ENCODE peak calls at places on chromosome 19, in five cellular contexts. One of them, this sample, is unnamed.

GRCh38 chr19:11137542-11138384 is 17.8 kb downstream of the SPC24 start:
- DNase-seq in tibial nerve: peak; percentile 75
- DNase-seq in upper lobe of left lung: peak; percentile 79
- DNase-seq in progenitor cell of endocrine pancreas: peak; percentile 42
- DNase-seq in AG04450: peak; percentile 69
- DNase-seq in this sample: peak; percentile 82

GRCh38 chr19:51365211-51366049 is 758 bp downstream of the ETFB start:
- DNase-seq in progenitor cell of endocrine pancreas: no peak
- DNase-seq in tibial nerve: no peak
- DNase-seq in AG04450: no peak
- DNase-seq in upper lobe of left lung: peak; percentile 49
- DNase-seq in this sample: no peak

GRCh38 chr19:38250821-38251563 is 5.2 kb downstream of the PPP1R14A start:
- DNase-seq in upper lobe of left lung: peak; percentile 45
- DNase-seq in progenitor cell of endocrine pancreas: peak; percentile 47
- DNase-seq in tibial nerve: peak; percentile 44
- DNase-seq in AG04450: no peak
- DNase-seq in this sample: peak; percentile 76

GRCh38 chr19:46241676-46242075 is 12.1 kb downstream of the IGFL1 start:
- DNase-seq in tibial nerve: no peak
- DNase-seq in upper lobe of left lung: no peak
- DNase-seq in progenitor cell of endocrine pancreas: no peak
- DNase-seq in AG04450: no peak
- DNase-seq in this sample: no peak

GRCh38 chr19:58538257-58539168 is 5.4 kb upstream of the TRIM28 start:
- DNase-seq in progenitor cell of endocrine pancreas: peak; percentile 73
- DNase-seq in upper lobe of left lung: no peak
- DNase-seq in AG04450: no peak
- DNase-seq in tibial nerve: no peak
- DNase-seq in this sample: peak; percentile 89

GRCh38 chr19:12985049-12985776 is 10.1 kb upstream of the NFIX start:
- DNase-seq in tibial nerve: peak; percentile 80
- DNase-seq in AG04450: no peak
- DNase-seq in progenitor cell of endocrine pancreas: no peak
- DNase-seq in upper lobe of left lung: peak; percentile 70
- DNase-seq in this sample: no peak

GRCh38 chr19:2636142-2636896 is 66.2 kb downstream of the GNG7 start:
- DNase-seq in tibial nerve: no peak
- DNase-seq in upper lobe of left lung: no peak
- DNase-seq in progenitor cell of endocrine pancreas: no peak
- DNase-seq in AG04450: no peak
- DNase-seq in this sample: no peak

GRCh38 chr19:47283405-47284059 is 8.8 kb downstream of the INAFM1 start:
- DNase-seq in progenitor cell of endocrine pancreas: no peak
- DNase-seq in upper lobe of left lung: no peak
- DNase-seq in tibial nerve: no peak
- DNase-seq in AG04450: no peak
- DNase-seq in this sample: no peak

GRCh38 chr19:39659791-39660190 is 4.1 kb downstream of the LGALS16 start:
- DNase-seq in progenitor cell of endocrine pancreas: no peak
- DNase-seq in AG04450: no peak
- DNase-seq in tibial nerve: no peak
- DNase-seq in upper lobe of left lung: no peak
- DNase-seq in this sample: no peak

GRCh38 chr19:18429717-18430416 is 8.1 kb downstream of the ISYNA1 start:
- DNase-seq in upper lobe of left lung: no peak
- DNase-seq in progenitor cell of endocrine pancreas: no peak
- DNase-seq in tibial nerve: no peak
- DNase-seq in AG04450: no peak
- DNase-seq in this sample: no peak

GRCh38 chr19:54311486-54311885 is 1.5 kb downstream of the LILRA5 start:
- DNase-seq in tibial nerve: no peak
- DNase-seq in AG04450: no peak
- DNase-seq in upper lobe of left lung: no peak
- DNase-seq in progenitor cell of endocrine pancreas: no peak
- DNase-seq in this sample: no peak

GRCh38 chr19:55384576-55385235 is 614 bp upstream of the TMEM238 start:
- DNase-seq in AG04450: no peak
- DNase-seq in progenitor cell of endocrine pancreas: no peak
- DNase-seq in tibial nerve: no peak
- DNase-seq in upper lobe of left lung: no peak
- DNase-seq in this sample: no peak

GRCh38 chr19:55382522-55383054 is 1.5 kb downstream of the TMEM238 start:
- DNase-seq in tibial nerve: no peak
- DNase-seq in progenitor cell of endocrine pancreas: no peak
- DNase-seq in upper lobe of left lung: no peak
- DNase-seq in AG04450: no peak
- DNase-seq in this sample: no peak

GRCh38 chr19:55385236-55385748 is 440 bp upstream of the RPL28 start:
- DNase-seq in upper lobe of left lung: peak; percentile 96
- DNase-seq in progenitor cell of endocrine pancreas: peak; percentile 90
- DNase-seq in AG04450: peak; percentile 87
- DNase-seq in tibial nerve: peak; percentile 98
- DNase-seq in this sample: peak; percentile 92

GRCh38 chr19:55383279-55383788 is 758 bp downstream of the TMEM238 start:
- DNase-seq in progenitor cell of endocrine pancreas: no peak
- DNase-seq in upper lobe of left lung: no peak
- DNase-seq in tibial nerve: no peak
- DNase-seq in AG04450: no peak
- DNase-seq in this sample: no peak

DNA sequence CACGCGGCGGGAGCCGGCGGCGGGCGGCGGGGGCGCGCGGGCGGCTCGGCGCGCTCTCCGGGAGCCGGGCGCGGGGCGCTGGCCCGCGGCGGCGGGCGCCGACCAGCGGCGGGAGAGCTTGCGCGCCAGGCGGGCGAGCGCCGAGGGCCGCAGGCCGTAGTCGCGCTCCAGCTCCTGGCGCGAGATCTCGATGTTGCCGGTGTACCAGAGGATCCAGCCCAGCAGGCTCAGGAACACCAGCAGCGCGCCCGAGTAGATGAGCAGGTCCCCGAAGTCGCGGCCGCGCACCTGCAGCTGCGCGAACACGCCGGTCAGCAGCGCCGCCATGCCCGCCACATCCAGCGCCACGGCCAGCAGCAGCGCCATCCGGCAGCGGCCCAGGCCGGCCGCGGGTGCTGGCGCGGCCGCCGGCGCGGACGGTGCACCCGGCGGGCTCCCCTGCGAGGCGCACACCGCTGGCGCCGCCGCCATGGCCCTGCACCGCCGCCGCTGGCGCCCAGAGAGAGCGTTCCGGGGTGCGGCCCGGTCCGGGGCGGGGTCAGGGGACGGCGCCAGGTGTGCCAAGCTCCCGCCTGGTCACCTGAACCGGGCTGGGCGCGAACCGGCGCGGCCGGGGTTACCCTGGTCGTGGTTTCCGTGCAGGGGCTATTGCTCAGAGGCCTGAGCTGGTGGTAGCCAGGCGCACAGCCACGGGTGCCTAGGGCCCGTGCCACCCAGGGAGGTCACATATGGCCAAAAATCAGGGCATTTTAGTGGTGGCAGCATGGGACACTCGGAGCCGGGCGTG is at the start of gene TMEM238:
- DNase-seq in AG04450: no peak
- DNase-seq in upper lobe of left lung: peak; percentile 68
- DNase-seq in tibial nerve: no peak
- DNase-seq in progenitor cell of endocrine pancreas: peak; percentile 62
- DNase-seq in this sample: no peak
- TF ChIP-seq CTCF in AG04450: no peak
- TF ChIP-seq CTCF in upper lobe of left lung: peak; percentile 56
- TF ChIP-seq CTCF in tibial nerve: no peak
- TF ChIP-seq CTCF in progenitor cell of endocrine pancreas: peak; percentile 18
- TF ChIP-seq CTCF in this sample: peak; percentile 25

GRCh38 chr19:5697890-5698634 is 8.0 kb downstream of the RPL36 start:
- DNase-seq in tibial nerve: no peak
- DNase-seq in AG04450: no peak
- DNase-seq in progenitor cell of endocrine pancreas: no peak
- DNase-seq in upper lobe of left lung: no peak
- DNase-seq in this sample: no peak

GRCh38 chr19:5703819-5704818 is 14.0 kb downstream of the RPL36 start:
- DNase-seq in tibial nerve: no peak
- DNase-seq in upper lobe of left lung: no peak
- DNase-seq in progenitor cell of endocrine pancreas: no peak
- DNase-seq in AG04450: no peak
- DNase-seq in this sample: no peak

GRCh38 chr19:5698635-5699422 is 8.7 kb downstream of the RPL36 start:
- DNase-seq in progenitor cell of endocrine pancreas: no peak
- DNase-seq in tibial nerve: no peak
- DNase-seq in upper lobe of left lung: no peak
- DNase-seq in AG04450: no peak
- DNase-seq in this sample: no peak

GRCh38 chr19:5697022-5697889 is 7.2 kb downstream of the RPL36 start:
- DNase-seq in progenitor cell of endocrine pancreas: no peak
- DNase-seq in tibial nerve: no peak
- DNase-seq in AG04450: no peak
- DNase-seq in upper lobe of left lung: no peak
- DNase-seq in this sample: no peak

DNA sequence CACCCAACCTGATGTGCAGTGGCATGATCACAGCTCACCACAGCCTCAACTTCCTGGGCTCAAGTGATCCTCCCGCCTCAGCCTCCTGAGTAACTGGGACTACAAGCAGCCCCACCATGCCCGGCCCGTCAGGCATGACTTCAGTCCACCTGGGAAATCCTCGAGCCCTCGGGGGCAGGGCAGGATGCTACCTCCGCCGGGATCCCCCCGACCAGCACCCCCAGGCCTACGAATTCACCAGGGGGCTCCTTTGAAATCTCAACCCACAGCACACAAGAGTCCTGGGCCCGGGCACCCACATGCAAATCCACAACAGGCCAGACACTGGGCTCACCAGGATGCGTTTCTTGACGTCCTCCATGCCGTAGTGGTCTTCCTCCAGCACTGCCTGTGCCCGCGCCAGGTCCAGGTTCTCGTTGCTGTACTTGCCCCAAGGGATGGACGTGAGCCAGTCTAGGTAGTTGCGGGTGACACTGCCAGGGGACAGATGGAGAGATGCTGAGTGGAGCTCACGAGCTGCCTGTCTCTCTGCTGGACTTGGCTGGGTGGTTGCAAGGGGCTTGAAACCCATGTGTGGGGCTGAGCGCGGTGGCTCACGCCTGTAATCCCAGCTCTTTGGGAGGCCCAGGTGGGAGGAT is 10.5 kb downstream of the RPL36 start:
- DNase-seq in AG04450: no peak
- DNase-seq in progenitor cell of endocrine pancreas: no peak
- DNase-seq in tibial nerve: no peak
- DNase-seq in upper lobe of left lung: no peak
- DNase-seq in this sample: no peak
- TF ChIP-seq CTCF in AG04450: no peak
- TF ChIP-seq CTCF in progenitor cell of endocrine pancreas: no peak
- TF ChIP-seq CTCF in tibial nerve: no peak
- TF ChIP-seq CTCF in upper lobe of left lung: no peak
- TF ChIP-seq CTCF in this sample: no peak

GRCh38 chr19:35502751-35503150 is 10.7 kb downstream of the DMKN start:
- DNase-seq in AG04450: no peak
- DNase-seq in progenitor cell of endocrine pancreas: no peak
- DNase-seq in upper lobe of left lung: no peak
- DNase-seq in tibial nerve: no peak
- DNase-seq in this sample: no peak

GRCh38 chr19:35498220-35498619 is 8.0 kb upstream of the KRTDAP start:
- DNase-seq in progenitor cell of endocrine pancreas: no peak
- DNase-seq in upper lobe of left lung: no peak
- DNase-seq in AG04450: no peak
- DNase-seq in tibial nerve: no peak
- DNase-seq in this sample: no peak

GRCh38 chr19:35501684-35502083 is 11.4 kb upstream of the KRTDAP start:
- DNase-seq in upper lobe of left lung: no peak
- DNase-seq in tibial nerve: no peak
- DNase-seq in progenitor cell of endocrine pancreas: no peak
- DNase-seq in AG04450: no peak
- DNase-seq in this sample: no peak

GRCh38 chr19:35498984-35499383 is 8.7 kb upstream of the KRTDAP start:
- DNase-seq in AG04450: no peak
- DNase-seq in upper lobe of left lung: no peak
- DNase-seq in tibial nerve: no peak
- DNase-seq in progenitor cell of endocrine pancreas: no peak
- DNase-seq in this sample: no peak

DNA sequence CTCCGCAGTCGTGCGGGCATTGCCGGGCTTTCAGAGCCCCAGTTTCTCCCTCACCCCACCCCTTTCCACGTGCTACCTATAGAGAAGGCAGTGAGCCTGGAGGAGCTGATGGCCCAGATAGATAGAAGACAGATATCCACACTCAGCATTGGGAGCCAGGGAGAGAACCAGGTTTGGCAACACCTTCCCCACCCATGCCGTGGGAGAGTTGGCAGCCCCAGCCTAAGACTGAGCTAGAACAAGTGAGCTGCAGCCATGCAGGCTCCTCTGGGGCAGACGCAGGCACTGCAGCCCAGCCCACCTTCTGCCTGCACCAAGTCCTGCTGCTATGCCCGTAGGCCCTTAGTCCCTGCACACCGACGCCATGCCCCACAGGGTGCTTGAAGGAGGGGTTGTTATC is 10.3 kb upstream of the KRTDAP start:
- DNase-seq in progenitor cell of endocrine pancreas: no peak
- DNase-seq in upper lobe of left lung: no peak
- DNase-seq in tibial nerve: no peak
- DNase-seq in AG04450: no peak
- DNase-seq in this sample: no peak
- TF ChIP-seq CTCF in progenitor cell of endocrine pancreas: no peak
- TF ChIP-seq CTCF in upper lobe of left lung: no peak
- TF ChIP-seq CTCF in tibial nerve: no peak
- TF ChIP-seq CTCF in AG04450: no peak
- TF ChIP-seq CTCF in this sample: no peak

DNA sequence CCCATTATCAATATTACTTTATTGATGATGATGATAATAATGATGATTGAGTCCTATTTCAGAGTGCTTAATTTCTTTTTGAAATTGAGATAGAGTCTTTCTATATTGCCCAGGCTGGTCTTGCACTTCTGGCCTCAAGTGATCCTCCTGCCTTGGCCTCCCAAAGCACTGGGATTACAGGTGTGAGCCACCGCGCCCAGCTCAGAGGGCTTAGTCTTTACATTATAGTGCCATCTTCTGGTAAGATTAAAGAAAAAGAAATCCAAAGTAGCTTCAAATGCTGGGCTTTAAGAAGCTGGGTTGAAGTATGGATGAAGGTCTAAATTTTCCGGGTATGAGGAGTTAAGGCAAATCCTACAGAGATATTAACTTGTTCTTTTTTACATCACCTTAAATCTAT is 3.4 kb upstream of the ZNF333 start:
- DNase-seq in upper lobe of left lung: peak; percentile 32
- DNase-seq in AG04450: no peak
- DNase-seq in tibial nerve: no peak
- DNase-seq in progenitor cell of endocrine pancreas: no peak
- DNase-seq in this sample: no peak
- TF ChIP-seq CTCF in upper lobe of left lung: no peak
- TF ChIP-seq CTCF in AG04450: peak; percentile 35
- TF ChIP-seq CTCF in tibial nerve: peak; percentile 25
- TF ChIP-seq CTCF in progenitor cell of endocrine pancreas: peak; percentile 24
- TF ChIP-seq CTCF in this sample: peak; percentile 56

This sample was measured in type B pancreatic cell.